ENCODE peak calls at places on chromosomes 7 and 10, in five cellular contexts. One of them, this sample, is unnamed.

GRCh38 chr10:89189211-89189734 is 17.8 kb downstream of the CH25H start:
- DNase-seq in H4: no peak
- DNase-seq in head of caudate nucleus: no peak
- DNase-seq in RPMI7951: no peak
- DNase-seq in KG1: no peak
- DNase-seq in this sample: no peak

GRCh38 chr7:22660732-22661131 is 66.3 kb upstream of the IL6 start:
- DNase-seq in RPMI7951: no peak
- DNase-seq in head of caudate nucleus: no peak
- DNase-seq in H4: no peak
- DNase-seq in KG1: no peak
- DNase-seq in this sample: no peak

GRCh38 chr7:158016171-158017087 is 571.2 kb downstream of the PTPRN2 start:
- DNase-seq in head of caudate nucleus: no peak
- DNase-seq in KG1: no peak
- DNase-seq in H4: no peak
- DNase-seq in RPMI7951: no peak
- DNase-seq in this sample: no peak

GRCh38 chr7:105269397-105269796 is 119.3 kb downstream of the SRPK2 start:
- DNase-seq in H4: no peak
- DNase-seq in head of caudate nucleus: no peak
- DNase-seq in KG1: no peak
- DNase-seq in RPMI7951: peak; percentile 4
- DNase-seq in this sample: no peak

GRCh38 chr10:48759113-48759901 is 74.6 kb downstream of the WDFY4 start:
- DNase-seq in RPMI7951: no peak
- DNase-seq in KG1: no peak
- DNase-seq in H4: no peak
- DNase-seq in head of caudate nucleus: no peak
- DNase-seq in this sample: no peak

GRCh38 chr7:2143981-2144595 is 88.7 kb downstream of the MAD1L1 start:
- DNase-seq in head of caudate nucleus: no peak
- DNase-seq in KG1: no peak
- DNase-seq in RPMI7951: no peak
- DNase-seq in H4: no peak
- DNase-seq in this sample: peak; percentile 15

GRCh38 chr7:150663802-150664494 is 21.6 kb upstream of the GIMAP2 start:
- DNase-seq in KG1: no peak
- DNase-seq in H4: no peak
- DNase-seq in head of caudate nucleus: no peak
- DNase-seq in RPMI7951: no peak
- DNase-seq in this sample: no peak

GRCh38 chr7:99030951-99031350 is 113.0 kb downstream of the SMURF1 start:
- DNase-seq in H4: no peak
- DNase-seq in head of caudate nucleus: no peak
- DNase-seq in KG1: no peak
- DNase-seq in RPMI7951: no peak
- DNase-seq in this sample: no peak

GRCh38 chr10:124449170-124450009 is 445 bp downstream of the NKX1-2 start:
- DNase-seq in H4: no peak
- DNase-seq in KG1: no peak
- DNase-seq in head of caudate nucleus: no peak
- DNase-seq in RPMI7951: no peak
- DNase-seq in this sample: no peak

GRCh38 chr7:118648002-118648401 is 423.5 kb downstream of the ANKRD7 start:
- DNase-seq in H4: no peak
- DNase-seq in RPMI7951: no peak
- DNase-seq in KG1: no peak
- DNase-seq in head of caudate nucleus: no peak
- DNase-seq in this sample: no peak

GRCh38 chr7:121385800-121386179 is 10.3 kb downstream of the FAM3C start:
- DNase-seq in KG1: no peak
- DNase-seq in head of caudate nucleus: no peak
- DNase-seq in H4: no peak
- DNase-seq in RPMI7951: peak; percentile 59
- DNase-seq in this sample: peak; percentile 61

GRCh38 chr7:930975-931758 is 23.3 kb downstream of the ADAP1 start:
- DNase-seq in head of caudate nucleus: no peak
- DNase-seq in KG1: no peak
- DNase-seq in H4: no peak
- DNase-seq in RPMI7951: no peak
- DNase-seq in this sample: no peak

GRCh38 chr10:100745882-100746412 is 565 bp downstream of the PAX2 start:
- DNase-seq in H4: no peak
- DNase-seq in KG1: no peak
- DNase-seq in head of caudate nucleus: no peak
- DNase-seq in RPMI7951: no peak
- DNase-seq in this sample: peak; percentile 56

GRCh38 chr7:2497500-2498336 is 21.5 kb upstream of the GRIFIN start:
- DNase-seq in RPMI7951: no peak
- DNase-seq in KG1: no peak
- DNase-seq in head of caudate nucleus: no peak
- DNase-seq in H4: no peak
- DNase-seq in this sample: peak; percentile 99

GRCh38 chr7:7989133-7989984 is 20.8 kb downstream of the GLCCI1 start:
- DNase-seq in head of caudate nucleus: no peak
- DNase-seq in H4: no peak
- DNase-seq in KG1: no peak
- DNase-seq in RPMI7951: no peak
- DNase-seq in this sample: no peak

GRCh38 chr7:36984710-36985308 is 260.5 kb upstream of the AOAH start:
- DNase-seq in RPMI7951: no peak
- DNase-seq in H4: no peak
- DNase-seq in KG1: peak; percentile 22
- DNase-seq in head of caudate nucleus: no peak
- DNase-seq in this sample: no peak

GRCh38 chr10:9848981-9849380 is 1168.7 kb upstream of the CELF2 start:
- DNase-seq in head of caudate nucleus: no peak
- DNase-seq in H4: no peak
- DNase-seq in KG1: no peak
- DNase-seq in RPMI7951: no peak
- DNase-seq in this sample: no peak

This sample was measured in SJCRH30.